ENCODE peak calls at places on chromosomes 16 and 17, in five cellular contexts. P is HepG2, I is SK-N-SH, L is GM12878, D is K562. S is an unnamed sample.

GRCh38 chr16:78317871-78318270 is 218.4 kb downstream of the WWOX start:
- DNase-seq in I (no peak), D (no peak), L (no peak), P (no peak), S (no peak)

GRCh38 chr16:85360323-85361277 is 248.3 kb upstream of the CIBAR2 start:
- DNase-seq in I (peak; percentile 88), L (no peak), D (no peak), P (no peak), S (no peak)

GRCh38 chr17:40535924-40536717 is 29.2 kb downstream of the CCR7 start:
- DNase-seq in I (no peak), L (no peak), D (peak; percentile 88), P (no peak), S (no peak)

GRCh38 chr16:10640934-10641333 is 53.8 kb downstream of the TEKT5 start:
- DNase-seq in P (no peak), D (no peak), I (no peak), L (no peak), S (no peak)

GRCh38 chr16:68486671-68487495 is 38.6 kb upstream of the SMPD3 start:
- DNase-seq in P (no peak), I (no peak), D (no peak), L (no peak), S (no peak)

GRCh38 chr17:83160443-83161297 is 81.3 kb downstream of the METRNL start:
- DNase-seq in P (no peak), I (peak; percentile 19), L (no peak), D (no peak), S (no peak)

GRCh38 chr17:63082952-63083351 is 116.9 kb downstream of the TANC2 start:
- DNase-seq in I (no peak), L (no peak), P (no peak), D (no peak), S (no peak)

GRCh38 chr16:85998868-85999729 is 100.1 kb downstream of the IRF8 start:
- DNase-seq in P (no peak), I (no peak), D (no peak), L (no peak), S (no peak)

GRCh38 chr17:40545660-40546059 is 19.6 kb downstream of the CCR7 start:
- DNase-seq in P (no peak), I (no peak), D (no peak), L (no peak), S (no peak)

GRCh38 chr17:27362909-27363308 is 69.0 kb downstream of the WSB1 start:
- DNase-seq in L (no peak), D (no peak), P (no peak), I (no peak), S (no peak)

GRCh38 chr16:12185563-12185962 is 209.0 kb downstream of the SNX29 start:
- DNase-seq in D (no peak), L (no peak), I (no peak), P (no peak), S (no peak)

GRCh38 chr17:81601525-81602120 is 35.3 kb downstream of the NPLOC4 start:
- DNase-seq in D (peak; percentile 56), P (peak; percentile 62), L (peak; percentile 20), I (peak; percentile 87), S (peak; percentile 78)

GRCh38 chr17:348692-349425 is 3.7 kb downstream of the RPH3AL start:
- DNase-seq in D (no peak), I (no peak), P (peak; percentile 81), L (no peak), S (no peak)

GRCh38 chr16:11595908-11596504 is 9.3 kb upstream of the LITAF start:
- DNase-seq in D (no peak), P (no peak), I (no peak), L (no peak), S (no peak)

GRCh38 chr17:80264048-80264792 is 3.6 kb downstream of the RNF213 start:
- DNase-seq in L (no peak), I (no peak), D (no peak), P (no peak), S (no peak)

GRCh38 chr17:83032781-83033180 is 46.6 kb upstream of the METRNL start:
- DNase-seq in D (no peak), I (peak; percentile 27), L (no peak), P (no peak), S (no peak)

GRCh38 chr17:30379303-30380105 is 777 bp downstream of the CPD start:
- DNase-seq in D (peak; percentile 25), L (no peak), I (peak; percentile 71), P (no peak), S (peak; percentile 9)

GRCh38 chr16:69880640-69881133 is 70.4 kb upstream of the CLEC18A start:
- DNase-seq in I (no peak), D (no peak), L (no peak), P (no peak), S (no peak)

GRCh38 chr16:49868164-49868668 is 12.3 kb upstream of the ZNF423 start:
- DNase-seq in P (no peak), D (no peak), I (no peak), L (no peak), S (no peak)

GRCh38 chr17:73639926-73640325 is 4.3 kb downstream of the SDK2 start:
- DNase-seq in L (no peak), D (no peak), P (peak; percentile 33), I (no peak), S (no peak)

GRCh38 chr16:72221216-72221995 is 49.5 kb upstream of the PMFBP1 start:
- DNase-seq in I (no peak), L (no peak), P (no peak), D (no peak), S (no peak)

GRCh38 chr16:8773537-8773936 is 23.9 kb downstream of the TMEM186 start:
- DNase-seq in D (no peak), I (no peak), L (no peak), P (no peak), S (no peak)

GRCh38 chr16:14284930-14285541 is 213.9 kb downstream of the MRTFB start:
- DNase-seq in L (no peak), P (peak; percentile 65), I (no peak), D (no peak), S (peak; percentile 50)

GRCh38 chr16:56897026-56897799 is 32.2 kb downstream of the SLC12A3 start:
- DNase-seq in D (no peak), I (no peak), P (no peak), L (no peak), S (no peak)

GRCh38 chr16:35305476-35305875 is 1846.1 kb downstream of the TP53TG3F start:
- DNase-seq in L (no peak), P (no peak), I (no peak), D (no peak), S (no peak)

GRCh38 chr16:84086996-84087395 is 29.7 kb downstream of the MBTPS1 start:
- DNase-seq in P (no peak), D (no peak), I (no peak), L (no peak), S (no peak)

GRCh38 chr16:84086357-84086756 is 30.4 kb downstream of the MBTPS1 start:
- DNase-seq in D (no peak), I (peak; percentile 27), P (no peak), L (no peak), S (no peak)

GRCh38 chr16:84085271-84085667 is 31.5 kb downstream of the MBTPS1 start:
- DNase-seq in L (no peak), D (no peak), I (no peak), P (no peak), S (no peak)

GRCh38 chr16:84084570-84085270 is 32.0 kb downstream of the MBTPS1 start:
- DNase-seq in P (peak; percentile 78), L (peak; percentile 28), I (peak; percentile 84), D (peak; percentile 83), S (peak; percentile 81)

DNA sequence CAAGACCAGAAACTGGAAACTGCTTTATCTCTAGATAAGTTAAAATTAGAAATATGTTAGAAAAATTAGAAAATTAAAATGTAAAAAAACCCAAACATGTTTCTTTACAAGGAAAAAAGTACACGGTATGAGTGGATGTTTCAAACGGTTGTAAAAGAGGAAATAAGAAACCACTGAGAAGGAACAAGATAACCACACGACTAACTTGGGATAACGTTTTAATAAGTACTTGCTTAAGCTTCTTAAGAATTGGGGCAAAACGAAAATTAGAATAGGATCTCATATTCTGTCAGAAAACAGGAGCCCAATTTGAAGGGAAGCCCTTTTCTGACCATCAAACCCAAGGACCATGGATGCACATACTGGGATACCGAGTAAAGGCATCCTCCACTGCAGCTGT is 31.0 kb downstream of the MBTPS1 start:
- DNase-seq in I (no peak), P (no peak), D (no peak), L (no peak), S (no peak)
- TF ChIP-seq FOXM1 in I (no peak), P (no peak), D (no peak), L (no peak), S (no peak)

DNA sequence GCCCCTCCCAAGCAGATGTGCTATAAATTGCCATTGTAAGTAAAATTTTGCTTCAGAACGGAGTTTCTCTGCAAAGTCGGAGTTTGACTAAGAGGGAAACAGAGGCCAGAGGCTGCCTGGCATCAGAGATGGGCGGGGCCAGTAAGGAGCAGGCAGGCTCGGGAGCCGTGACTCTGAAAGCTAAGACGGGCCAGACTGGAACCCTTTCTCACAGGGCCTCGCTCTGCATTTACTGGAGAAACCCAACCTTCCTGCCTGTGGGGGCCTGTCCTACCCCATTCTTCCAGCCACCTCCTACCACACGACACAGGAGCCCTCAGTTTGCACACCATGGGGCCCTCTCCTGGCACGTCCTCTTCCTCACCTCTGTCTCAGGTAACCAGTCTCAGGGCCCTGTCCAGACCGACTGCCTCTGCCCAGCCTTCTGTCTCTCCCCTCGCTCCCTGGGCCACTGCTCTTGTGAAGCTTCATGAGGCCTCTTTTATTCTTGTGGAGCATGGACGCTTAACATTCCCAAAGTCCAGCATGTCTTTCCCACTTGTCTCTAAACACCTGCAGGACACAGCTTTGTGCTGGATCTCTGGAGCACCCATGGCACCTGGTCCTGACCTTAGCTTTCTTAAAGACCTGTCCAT is 48.4 kb upstream of the ACSF3 start:
- DNase-seq in P (no peak), I (no peak), D (no peak), L (no peak), S (no peak)
- TF ChIP-seq FOXM1 in P (no peak), I (no peak), D (no peak), L (no peak), S (no peak)

GRCh38 chr16:81645303-81645702 is 133.8 kb upstream of the PLCG2 start:
- DNase-seq in D (no peak), L (no peak), I (peak; percentile 79), P (no peak), S (no peak)
- TF ChIP-seq FOXM1 in D (no peak), L (no peak), I (no peak), P (no peak), S (no peak)

DNA sequence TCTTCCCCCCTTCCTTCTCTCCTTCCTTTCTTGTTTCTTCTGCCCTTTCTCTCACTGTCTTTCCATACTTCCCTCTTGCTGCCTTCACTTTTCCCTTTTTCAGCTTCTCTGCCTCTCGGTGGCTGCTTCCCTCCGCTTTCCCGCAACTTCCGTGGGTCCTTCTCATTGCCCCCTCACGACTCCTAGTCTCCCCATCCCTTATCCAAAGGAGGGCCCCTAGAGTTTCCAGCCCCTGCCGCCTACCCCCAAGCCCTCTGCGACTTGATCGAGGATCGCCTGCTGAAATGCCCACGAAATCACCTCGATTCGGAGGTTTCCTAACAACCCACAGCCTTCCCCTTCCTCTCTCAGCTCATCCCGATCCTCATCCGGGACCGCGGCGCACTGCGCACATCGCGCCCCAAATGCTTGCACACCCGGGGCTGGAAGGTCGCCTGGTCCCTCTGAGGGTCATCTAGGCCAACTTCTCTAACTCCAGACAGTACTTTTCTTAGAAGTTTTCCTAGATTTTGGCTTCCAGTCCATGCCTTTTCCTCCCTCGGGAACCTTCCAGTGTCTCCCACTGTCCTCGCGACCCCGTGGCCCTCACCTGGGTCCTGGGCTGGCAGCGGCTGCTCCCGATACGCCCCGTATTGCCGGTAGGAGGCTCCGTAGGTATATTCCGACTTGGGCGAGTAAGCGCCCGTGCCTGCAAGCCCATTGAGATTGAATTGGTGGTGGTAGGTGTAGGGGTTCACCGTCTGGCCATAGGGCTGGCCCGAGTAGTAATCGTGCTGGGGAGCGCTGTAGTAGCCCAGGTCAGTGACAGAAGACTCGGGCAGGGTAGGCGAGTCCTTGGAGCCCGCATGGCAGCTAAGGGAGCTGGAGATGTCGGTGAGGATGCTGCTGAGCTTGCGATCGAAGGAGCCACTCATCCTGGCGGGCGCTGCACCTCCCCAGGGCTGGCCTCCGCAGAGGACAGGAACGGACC is 654 bp downstream of the DLX3 start:
- DNase-seq in P (no peak), I (peak; percentile 36), L (no peak), D (peak; percentile 3), S (no peak)
- TF ChIP-seq FOXM1 in P (no peak), I (no peak), L (no peak), D (no peak), S (no peak)

S was measured in HEK293T.